ENCODE peak calls at places on chromosomes 5 and 9, in six cellular contexts. One of them, this sample, is unnamed.

GRCh38 chr9:107705521-107705920 is 216.0 kb upstream of the KLF4 start:
- DNase-seq in AG10803: no peak
- DNase-seq in myocyte: no peak
- DNase-seq in stimulated activated CD4-positive, alpha-beta T cell treated with anti-CD3 and anti-CD28 coated beads, Interleukin-12 subunit alpha, Interleukin-12 subunit beta, amount 100 ng/mL, for 48 hours: no peak
- DNase-seq in H54: no peak
- DNase-seq in GM04504: no peak
- DNase-seq in this sample: no peak

GRCh38 chr9:106921341-106921899 is 58.5 kb downstream of the ZNF462 start:
- DNase-seq in GM04504: no peak
- DNase-seq in H54: no peak
- DNase-seq in AG10803: peak; percentile 20
- DNase-seq in myocyte: peak; percentile 32
- DNase-seq in stimulated activated CD4-positive, alpha-beta T cell treated with anti-CD3 and anti-CD28 coated beads, Interleukin-12 subunit alpha, Interleukin-12 subunit beta, amount 100 ng/mL, for 48 hours: no peak
- DNase-seq in this sample: no peak

GRCh38 chr9:125912667-125913066 is 165.5 kb downstream of the PBX3 start:
- DNase-seq in stimulated activated CD4-positive, alpha-beta T cell treated with anti-CD3 and anti-CD28 coated beads, Interleukin-12 subunit alpha, Interleukin-12 subunit beta, amount 100 ng/mL, for 48 hours: no peak
- DNase-seq in myocyte: no peak
- DNase-seq in H54: no peak
- DNase-seq in AG10803: no peak
- DNase-seq in GM04504: no peak
- DNase-seq in this sample: no peak

GRCh38 chr5:90386099-90386710 is 23.4 kb downstream of the CETN3 start:
- DNase-seq in GM04504: no peak
- DNase-seq in stimulated activated CD4-positive, alpha-beta T cell treated with anti-CD3 and anti-CD28 coated beads, Interleukin-12 subunit alpha, Interleukin-12 subunit beta, amount 100 ng/mL, for 48 hours: no peak
- DNase-seq in myocyte: peak; percentile 33
- DNase-seq in H54: no peak
- DNase-seq in AG10803: peak; percentile 28
- DNase-seq in this sample: no peak

GRCh38 chr9:4081549-4081895 is 218.3 kb downstream of the GLIS3 start:
- DNase-seq in GM04504: no peak
- DNase-seq in myocyte: no peak
- DNase-seq in H54: no peak
- DNase-seq in stimulated activated CD4-positive, alpha-beta T cell treated with anti-CD3 and anti-CD28 coated beads, Interleukin-12 subunit alpha, Interleukin-12 subunit beta, amount 100 ng/mL, for 48 hours: no peak
- DNase-seq in AG10803: no peak
- DNase-seq in this sample: no peak

GRCh38 chr9:115367321-115367720 is 249.4 kb upstream of the TNC start:
- DNase-seq in stimulated activated CD4-positive, alpha-beta T cell treated with anti-CD3 and anti-CD28 coated beads, Interleukin-12 subunit alpha, Interleukin-12 subunit beta, amount 100 ng/mL, for 48 hours: no peak
- DNase-seq in AG10803: no peak
- DNase-seq in GM04504: no peak
- DNase-seq in myocyte: no peak
- DNase-seq in H54: no peak
- DNase-seq in this sample: no peak

GRCh38 chr5:169006206-169006605 is 294.7 kb downstream of the SLIT3 start:
- DNase-seq in AG10803: peak; percentile 26
- DNase-seq in H54: no peak
- DNase-seq in myocyte: no peak
- DNase-seq in stimulated activated CD4-positive, alpha-beta T cell treated with anti-CD3 and anti-CD28 coated beads, Interleukin-12 subunit alpha, Interleukin-12 subunit beta, amount 100 ng/mL, for 48 hours: no peak
- DNase-seq in GM04504: no peak
- DNase-seq in this sample: no peak

GRCh38 chr5:172008689-172009141 is 2.3 kb upstream of the FBXW11 start:
- DNase-seq in stimulated activated CD4-positive, alpha-beta T cell treated with anti-CD3 and anti-CD28 coated beads, Interleukin-12 subunit alpha, Interleukin-12 subunit beta, amount 100 ng/mL, for 48 hours: no peak
- DNase-seq in GM04504: no peak
- DNase-seq in myocyte: no peak
- DNase-seq in H54: no peak
- DNase-seq in AG10803: peak; percentile 14
- DNase-seq in this sample: no peak

GRCh38 chr9:78103971-78104433 is 72.4 kb upstream of the GNAQ start:
- DNase-seq in myocyte: no peak
- DNase-seq in AG10803: no peak
- DNase-seq in stimulated activated CD4-positive, alpha-beta T cell treated with anti-CD3 and anti-CD28 coated beads, Interleukin-12 subunit alpha, Interleukin-12 subunit beta, amount 100 ng/mL, for 48 hours: peak; percentile 3
- DNase-seq in H54: no peak
- DNase-seq in GM04504: no peak
- DNase-seq in this sample: no peak

GRCh38 chr5:168334161-168335094 is 43.0 kb downstream of the WWC1 start:
- DNase-seq in GM04504: no peak
- DNase-seq in AG10803: peak; percentile 86
- DNase-seq in myocyte: no peak
- DNase-seq in stimulated activated CD4-positive, alpha-beta T cell treated with anti-CD3 and anti-CD28 coated beads, Interleukin-12 subunit alpha, Interleukin-12 subunit beta, amount 100 ng/mL, for 48 hours: no peak
- DNase-seq in H54: no peak
- DNase-seq in this sample: no peak

GRCh38 chr5:139088024-139088423 is 110.1 kb downstream of the SIL1 start:
- DNase-seq in stimulated activated CD4-positive, alpha-beta T cell treated with anti-CD3 and anti-CD28 coated beads, Interleukin-12 subunit alpha, Interleukin-12 subunit beta, amount 100 ng/mL, for 48 hours: no peak
- DNase-seq in H54: no peak
- DNase-seq in AG10803: no peak
- DNase-seq in GM04504: no peak
- DNase-seq in myocyte: no peak
- DNase-seq in this sample: no peak

GRCh38 chr5:58499951-58500350 is 8.7 kb downstream of the GAPT start:
- DNase-seq in GM04504: no peak
- DNase-seq in H54: no peak
- DNase-seq in myocyte: no peak
- DNase-seq in AG10803: no peak
- DNase-seq in stimulated activated CD4-positive, alpha-beta T cell treated with anti-CD3 and anti-CD28 coated beads, Interleukin-12 subunit alpha, Interleukin-12 subunit beta, amount 100 ng/mL, for 48 hours: no peak
- DNase-seq in this sample: no peak